ENCODE peak calls at places on chromosomes 1 and 21, in ten cellular contexts. One of them, this sample, is unnamed.

GRCh38 chr1:1282998-1283397 is 2.8 kb downstream of the SCNN1D start:
- DNase-seq in activated T-helper 1 cell treated with anti-CD3 and anti-CD28 coated beads, Interleukin-12 subunit alpha, Interleukin-12 subunit beta, Interleukin-2, Interleukin-4 antibody, amounts not matched to agents 30 ng/mL and 10 ng/mL and 1 ng/mL, durations not matched to agents 14 hours and 24 hours and 36 hours: no peak
- DNase-seq in DMS 273 treated with DMSO at 0.1 percent for 48 hours: no peak
- DNase-seq in GM18507: no peak
- DNase-seq in effector memory CD4-positive, alpha-beta T cell: no peak
- DNase-seq in stimulated activated CD8-positive, alpha-beta memory T cell treated with anti-CD3 and anti-CD28 coated beads, Interleukin-15, amount 100 ng/mL, for 48 hours: no peak
- DNase-seq in fibroblast of lung: peak
- DNase-seq in occipital lobe: no peak
- DNase-seq in iPS-NIHi11: no peak
- DNase-seq in AML-193: no peak
- DNase-seq in this sample: no peak

GRCh38 chr1:111743679-111744101 is 4.5 kb upstream of the INKA2 start:
- DNase-seq in AML-193: no peak
- DNase-seq in occipital lobe: no peak
- DNase-seq in DMS 273 treated with DMSO at 0.1 percent for 48 hours: no peak
- DNase-seq in activated T-helper 1 cell treated with anti-CD3 and anti-CD28 coated beads, Interleukin-12 subunit alpha, Interleukin-12 subunit beta, Interleukin-2, Interleukin-4 antibody, amounts not matched to agents 30 ng/mL and 10 ng/mL and 1 ng/mL, durations not matched to agents 14 hours and 24 hours and 36 hours: no peak
- DNase-seq in fibroblast of lung: peak
- DNase-seq in stimulated activated CD8-positive, alpha-beta memory T cell treated with anti-CD3 and anti-CD28 coated beads, Interleukin-15, amount 100 ng/mL, for 48 hours: no peak
- DNase-seq in GM18507: no peak
- DNase-seq in iPS-NIHi11: no peak
- DNase-seq in effector memory CD4-positive, alpha-beta T cell: no peak
- DNase-seq in this sample: no peak

GRCh38 chr1:145871994-145872411 is 13.1 kb upstream of the PIAS3 start:
- DNase-seq in occipital lobe: peak
- DNase-seq in activated T-helper 1 cell treated with anti-CD3 and anti-CD28 coated beads, Interleukin-12 subunit alpha, Interleukin-12 subunit beta, Interleukin-2, Interleukin-4 antibody, amounts not matched to agents 30 ng/mL and 10 ng/mL and 1 ng/mL, durations not matched to agents 14 hours and 24 hours and 36 hours: peak
- DNase-seq in iPS-NIHi11: peak
- DNase-seq in GM18507: peak
- DNase-seq in fibroblast of lung: peak
- DNase-seq in DMS 273 treated with DMSO at 0.1 percent for 48 hours: no peak
- DNase-seq in effector memory CD4-positive, alpha-beta T cell: no peak
- DNase-seq in AML-193: peak
- DNase-seq in stimulated activated CD8-positive, alpha-beta memory T cell treated with anti-CD3 and anti-CD28 coated beads, Interleukin-15, amount 100 ng/mL, for 48 hours: peak
- DNase-seq in this sample: no peak

GRCh38 chr1:53313556-53313955 is 14.3 kb downstream of the LRP8 start:
- DNase-seq in AML-193: no peak
- DNase-seq in effector memory CD4-positive, alpha-beta T cell: no peak
- DNase-seq in stimulated activated CD8-positive, alpha-beta memory T cell treated with anti-CD3 and anti-CD28 coated beads, Interleukin-15, amount 100 ng/mL, for 48 hours: no peak
- DNase-seq in GM18507: no peak
- DNase-seq in occipital lobe: no peak
- DNase-seq in iPS-NIHi11: no peak
- DNase-seq in activated T-helper 1 cell treated with anti-CD3 and anti-CD28 coated beads, Interleukin-12 subunit alpha, Interleukin-12 subunit beta, Interleukin-2, Interleukin-4 antibody, amounts not matched to agents 30 ng/mL and 10 ng/mL and 1 ng/mL, durations not matched to agents 14 hours and 24 hours and 36 hours: no peak
- DNase-seq in fibroblast of lung: no peak
- DNase-seq in DMS 273 treated with DMSO at 0.1 percent for 48 hours: no peak
- DNase-seq in this sample: no peak

GRCh38 chr1:8651962-8652361 is 165.5 kb downstream of the RERE start:
- DNase-seq in occipital lobe: no peak
- DNase-seq in AML-193: no peak
- DNase-seq in fibroblast of lung: no peak
- DNase-seq in GM18507: no peak
- DNase-seq in iPS-NIHi11: no peak
- DNase-seq in DMS 273 treated with DMSO at 0.1 percent for 48 hours: no peak
- DNase-seq in activated T-helper 1 cell treated with anti-CD3 and anti-CD28 coated beads, Interleukin-12 subunit alpha, Interleukin-12 subunit beta, Interleukin-2, Interleukin-4 antibody, amounts not matched to agents 30 ng/mL and 10 ng/mL and 1 ng/mL, durations not matched to agents 14 hours and 24 hours and 36 hours: no peak
- DNase-seq in stimulated activated CD8-positive, alpha-beta memory T cell treated with anti-CD3 and anti-CD28 coated beads, Interleukin-15, amount 100 ng/mL, for 48 hours: no peak
- DNase-seq in effector memory CD4-positive, alpha-beta T cell: no peak
- DNase-seq in this sample: no peak

GRCh38 chr1:248834343-248834940 is 3.6 kb upstream of the ZNF672 start:
- DNase-seq in DMS 273 treated with DMSO at 0.1 percent for 48 hours: no peak
- DNase-seq in fibroblast of lung: no peak
- DNase-seq in activated T-helper 1 cell treated with anti-CD3 and anti-CD28 coated beads, Interleukin-12 subunit alpha, Interleukin-12 subunit beta, Interleukin-2, Interleukin-4 antibody, amounts not matched to agents 30 ng/mL and 10 ng/mL and 1 ng/mL, durations not matched to agents 14 hours and 24 hours and 36 hours: no peak
- DNase-seq in stimulated activated CD8-positive, alpha-beta memory T cell treated with anti-CD3 and anti-CD28 coated beads, Interleukin-15, amount 100 ng/mL, for 48 hours: no peak
- DNase-seq in effector memory CD4-positive, alpha-beta T cell: no peak
- DNase-seq in iPS-NIHi11: no peak
- DNase-seq in occipital lobe: no peak
- DNase-seq in AML-193: peak
- DNase-seq in GM18507: no peak
- DNase-seq in this sample: no peak

GRCh38 chr1:35642472-35642955 is 1.2 kb upstream of the PSMB2 start:
- DNase-seq in DMS 273 treated with DMSO at 0.1 percent for 48 hours: no peak
- DNase-seq in occipital lobe: no peak
- DNase-seq in stimulated activated CD8-positive, alpha-beta memory T cell treated with anti-CD3 and anti-CD28 coated beads, Interleukin-15, amount 100 ng/mL, for 48 hours: no peak
- DNase-seq in effector memory CD4-positive, alpha-beta T cell: no peak
- DNase-seq in GM18507: no peak
- DNase-seq in fibroblast of lung: no peak
- DNase-seq in activated T-helper 1 cell treated with anti-CD3 and anti-CD28 coated beads, Interleukin-12 subunit alpha, Interleukin-12 subunit beta, Interleukin-2, Interleukin-4 antibody, amounts not matched to agents 30 ng/mL and 10 ng/mL and 1 ng/mL, durations not matched to agents 14 hours and 24 hours and 36 hours: no peak
- DNase-seq in iPS-NIHi11: no peak
- DNase-seq in AML-193: peak
- DNase-seq in this sample: peak

GRCh38 chr21:26732442-26733221 is 112.6 kb downstream of the ADAMTS1 start:
- DNase-seq in stimulated activated CD8-positive, alpha-beta memory T cell treated with anti-CD3 and anti-CD28 coated beads, Interleukin-15, amount 100 ng/mL, for 48 hours: no peak
- DNase-seq in activated T-helper 1 cell treated with anti-CD3 and anti-CD28 coated beads, Interleukin-12 subunit alpha, Interleukin-12 subunit beta, Interleukin-2, Interleukin-4 antibody, amounts not matched to agents 30 ng/mL and 10 ng/mL and 1 ng/mL, durations not matched to agents 14 hours and 24 hours and 36 hours: no peak
- DNase-seq in DMS 273 treated with DMSO at 0.1 percent for 48 hours: no peak
- DNase-seq in iPS-NIHi11: peak
- DNase-seq in GM18507: no peak
- DNase-seq in effector memory CD4-positive, alpha-beta T cell: no peak
- DNase-seq in AML-193: no peak
- DNase-seq in fibroblast of lung: peak
- DNase-seq in occipital lobe: peak
- DNase-seq in this sample: peak

GRCh38 chr1:13766906-13767564 is 67.0 kb downstream of the PRDM2 start:
- DNase-seq in stimulated activated CD8-positive, alpha-beta memory T cell treated with anti-CD3 and anti-CD28 coated beads, Interleukin-15, amount 100 ng/mL, for 48 hours: no peak
- DNase-seq in fibroblast of lung: peak
- DNase-seq in effector memory CD4-positive, alpha-beta T cell: no peak
- DNase-seq in activated T-helper 1 cell treated with anti-CD3 and anti-CD28 coated beads, Interleukin-12 subunit alpha, Interleukin-12 subunit beta, Interleukin-2, Interleukin-4 antibody, amounts not matched to agents 30 ng/mL and 10 ng/mL and 1 ng/mL, durations not matched to agents 14 hours and 24 hours and 36 hours: no peak
- DNase-seq in DMS 273 treated with DMSO at 0.1 percent for 48 hours: no peak
- DNase-seq in GM18507: no peak
- DNase-seq in AML-193: no peak
- DNase-seq in iPS-NIHi11: no peak
- DNase-seq in occipital lobe: no peak
- DNase-seq in this sample: peak

GRCh38 chr1:20893931-20894330 is 106.8 kb upstream of the HP1BP3 start:
- DNase-seq in DMS 273 treated with DMSO at 0.1 percent for 48 hours: no peak
- DNase-seq in GM18507: no peak
- DNase-seq in stimulated activated CD8-positive, alpha-beta memory T cell treated with anti-CD3 and anti-CD28 coated beads, Interleukin-15, amount 100 ng/mL, for 48 hours: no peak
- DNase-seq in effector memory CD4-positive, alpha-beta T cell: no peak
- DNase-seq in fibroblast of lung: no peak
- DNase-seq in iPS-NIHi11: no peak
- DNase-seq in AML-193: no peak
- DNase-seq in occipital lobe: no peak
- DNase-seq in activated T-helper 1 cell treated with anti-CD3 and anti-CD28 coated beads, Interleukin-12 subunit alpha, Interleukin-12 subunit beta, Interleukin-2, Interleukin-4 antibody, amounts not matched to agents 30 ng/mL and 10 ng/mL and 1 ng/mL, durations not matched to agents 14 hours and 24 hours and 36 hours: no peak
- DNase-seq in this sample: no peak

GRCh38 chr1:22652881-22653316 is at the start of gene C1QB:
- DNase-seq in DMS 273 treated with DMSO at 0.1 percent for 48 hours: no peak
- DNase-seq in occipital lobe: no peak
- DNase-seq in GM18507: no peak
- DNase-seq in fibroblast of lung: no peak
- DNase-seq in effector memory CD4-positive, alpha-beta T cell: no peak
- DNase-seq in stimulated activated CD8-positive, alpha-beta memory T cell treated with anti-CD3 and anti-CD28 coated beads, Interleukin-15, amount 100 ng/mL, for 48 hours: no peak
- DNase-seq in iPS-NIHi11: no peak
- DNase-seq in AML-193: no peak
- DNase-seq in activated T-helper 1 cell treated with anti-CD3 and anti-CD28 coated beads, Interleukin-12 subunit alpha, Interleukin-12 subunit beta, Interleukin-2, Interleukin-4 antibody, amounts not matched to agents 30 ng/mL and 10 ng/mL and 1 ng/mL, durations not matched to agents 14 hours and 24 hours and 36 hours: no peak
- DNase-seq in this sample: no peak

GRCh38 chr1:61158592-61158991 is 76.2 kb downstream of the NFIA start:
- DNase-seq in effector memory CD4-positive, alpha-beta T cell: no peak
- DNase-seq in AML-193: no peak
- DNase-seq in GM18507: no peak
- DNase-seq in DMS 273 treated with DMSO at 0.1 percent for 48 hours: no peak
- DNase-seq in fibroblast of lung: no peak
- DNase-seq in iPS-NIHi11: no peak
- DNase-seq in stimulated activated CD8-positive, alpha-beta memory T cell treated with anti-CD3 and anti-CD28 coated beads, Interleukin-15, amount 100 ng/mL, for 48 hours: no peak
- DNase-seq in occipital lobe: no peak
- DNase-seq in activated T-helper 1 cell treated with anti-CD3 and anti-CD28 coated beads, Interleukin-12 subunit alpha, Interleukin-12 subunit beta, Interleukin-2, Interleukin-4 antibody, amounts not matched to agents 30 ng/mL and 10 ng/mL and 1 ng/mL, durations not matched to agents 14 hours and 24 hours and 36 hours: no peak
- DNase-seq in this sample: no peak

GRCh38 chr1:39648496-39648895 is 9.1 kb upstream of the HEYL start:
- DNase-seq in iPS-NIHi11: no peak
- DNase-seq in GM18507: no peak
- DNase-seq in fibroblast of lung: no peak
- DNase-seq in effector memory CD4-positive, alpha-beta T cell: no peak
- DNase-seq in DMS 273 treated with DMSO at 0.1 percent for 48 hours: no peak
- DNase-seq in stimulated activated CD8-positive, alpha-beta memory T cell treated with anti-CD3 and anti-CD28 coated beads, Interleukin-15, amount 100 ng/mL, for 48 hours: no peak
- DNase-seq in AML-193: no peak
- DNase-seq in occipital lobe: no peak
- DNase-seq in activated T-helper 1 cell treated with anti-CD3 and anti-CD28 coated beads, Interleukin-12 subunit alpha, Interleukin-12 subunit beta, Interleukin-2, Interleukin-4 antibody, amounts not matched to agents 30 ng/mL and 10 ng/mL and 1 ng/mL, durations not matched to agents 14 hours and 24 hours and 36 hours: no peak
- DNase-seq in this sample: no peak

GRCh38 chr1:242535986-242536385 is 11.5 kb upstream of the PLD5 start:
- DNase-seq in fibroblast of lung: no peak
- DNase-seq in GM18507: no peak
- DNase-seq in iPS-NIHi11: no peak
- DNase-seq in effector memory CD4-positive, alpha-beta T cell: no peak
- DNase-seq in AML-193: no peak
- DNase-seq in stimulated activated CD8-positive, alpha-beta memory T cell treated with anti-CD3 and anti-CD28 coated beads, Interleukin-15, amount 100 ng/mL, for 48 hours: no peak
- DNase-seq in occipital lobe: no peak
- DNase-seq in activated T-helper 1 cell treated with anti-CD3 and anti-CD28 coated beads, Interleukin-12 subunit alpha, Interleukin-12 subunit beta, Interleukin-2, Interleukin-4 antibody, amounts not matched to agents 30 ng/mL and 10 ng/mL and 1 ng/mL, durations not matched to agents 14 hours and 24 hours and 36 hours: no peak
- DNase-seq in DMS 273 treated with DMSO at 0.1 percent for 48 hours: no peak
- DNase-seq in this sample: no peak

GRCh38 chr1:25174730-25175612 is 57.3 kb downstream of the SYF2 start:
- DNase-seq in effector memory CD4-positive, alpha-beta T cell: no peak
- DNase-seq in activated T-helper 1 cell treated with anti-CD3 and anti-CD28 coated beads, Interleukin-12 subunit alpha, Interleukin-12 subunit beta, Interleukin-2, Interleukin-4 antibody, amounts not matched to agents 30 ng/mL and 10 ng/mL and 1 ng/mL, durations not matched to agents 14 hours and 24 hours and 36 hours: no peak
- DNase-seq in DMS 273 treated with DMSO at 0.1 percent for 48 hours: no peak
- DNase-seq in stimulated activated CD8-positive, alpha-beta memory T cell treated with anti-CD3 and anti-CD28 coated beads, Interleukin-15, amount 100 ng/mL, for 48 hours: no peak
- DNase-seq in iPS-NIHi11: no peak
- DNase-seq in occipital lobe: no peak
- DNase-seq in fibroblast of lung: no peak
- DNase-seq in AML-193: no peak
- DNase-seq in GM18507: no peak
- DNase-seq in this sample: no peak

GRCh38 chr1:187839873-187840272 is 1011.1 kb downstream of the PLA2G4A start:
- DNase-seq in stimulated activated CD8-positive, alpha-beta memory T cell treated with anti-CD3 and anti-CD28 coated beads, Interleukin-15, amount 100 ng/mL, for 48 hours: no peak
- DNase-seq in fibroblast of lung: no peak
- DNase-seq in iPS-NIHi11: no peak
- DNase-seq in DMS 273 treated with DMSO at 0.1 percent for 48 hours: no peak
- DNase-seq in occipital lobe: no peak
- DNase-seq in effector memory CD4-positive, alpha-beta T cell: no peak
- DNase-seq in AML-193: no peak
- DNase-seq in GM18507: no peak
- DNase-seq in activated T-helper 1 cell treated with anti-CD3 and anti-CD28 coated beads, Interleukin-12 subunit alpha, Interleukin-12 subunit beta, Interleukin-2, Interleukin-4 antibody, amounts not matched to agents 30 ng/mL and 10 ng/mL and 1 ng/mL, durations not matched to agents 14 hours and 24 hours and 36 hours: no peak
- DNase-seq in this sample: no peak

GRCh38 chr1:63073530-63074306 is 248.6 kb upstream of the FOXD3 start:
- DNase-seq in effector memory CD4-positive, alpha-beta T cell: no peak
- DNase-seq in GM18507: no peak
- DNase-seq in activated T-helper 1 cell treated with anti-CD3 and anti-CD28 coated beads, Interleukin-12 subunit alpha, Interleukin-12 subunit beta, Interleukin-2, Interleukin-4 antibody, amounts not matched to agents 30 ng/mL and 10 ng/mL and 1 ng/mL, durations not matched to agents 14 hours and 24 hours and 36 hours: no peak
- DNase-seq in AML-193: no peak
- DNase-seq in DMS 273 treated with DMSO at 0.1 percent for 48 hours: no peak
- DNase-seq in occipital lobe: no peak
- DNase-seq in iPS-NIHi11: peak
- DNase-seq in stimulated activated CD8-positive, alpha-beta memory T cell treated with anti-CD3 and anti-CD28 coated beads, Interleukin-15, amount 100 ng/mL, for 48 hours: no peak
- DNase-seq in fibroblast of lung: no peak
- DNase-seq in this sample: no peak

GRCh38 chr1:57707631-57708030 is 283.8 kb upstream of the DAB1 start:
- DNase-seq in iPS-NIHi11: no peak
- DNase-seq in activated T-helper 1 cell treated with anti-CD3 and anti-CD28 coated beads, Interleukin-12 subunit alpha, Interleukin-12 subunit beta, Interleukin-2, Interleukin-4 antibody, amounts not matched to agents 30 ng/mL and 10 ng/mL and 1 ng/mL, durations not matched to agents 14 hours and 24 hours and 36 hours: no peak
- DNase-seq in GM18507: no peak
- DNase-seq in effector memory CD4-positive, alpha-beta T cell: no peak
- DNase-seq in stimulated activated CD8-positive, alpha-beta memory T cell treated with anti-CD3 and anti-CD28 coated beads, Interleukin-15, amount 100 ng/mL, for 48 hours: no peak
- DNase-seq in DMS 273 treated with DMSO at 0.1 percent for 48 hours: no peak
- DNase-seq in occipital lobe: no peak
- DNase-seq in AML-193: no peak
- DNase-seq in fibroblast of lung: no peak
- DNase-seq in this sample: no peak

GRCh38 chr21:36784942-36785341 is 86.0 kb downstream of the SIM2 start:
- DNase-seq in DMS 273 treated with DMSO at 0.1 percent for 48 hours: no peak
- DNase-seq in activated T-helper 1 cell treated with anti-CD3 and anti-CD28 coated beads, Interleukin-12 subunit alpha, Interleukin-12 subunit beta, Interleukin-2, Interleukin-4 antibody, amounts not matched to agents 30 ng/mL and 10 ng/mL and 1 ng/mL, durations not matched to agents 14 hours and 24 hours and 36 hours: no peak
- DNase-seq in GM18507: no peak
- DNase-seq in fibroblast of lung: no peak
- DNase-seq in AML-193: no peak
- DNase-seq in iPS-NIHi11: no peak
- DNase-seq in effector memory CD4-positive, alpha-beta T cell: no peak
- DNase-seq in occipital lobe: no peak
- DNase-seq in stimulated activated CD8-positive, alpha-beta memory T cell treated with anti-CD3 and anti-CD28 coated beads, Interleukin-15, amount 100 ng/mL, for 48 hours: no peak
- DNase-seq in this sample: no peak

GRCh38 chr1:2981981-2982614 is 39.2 kb upstream of the ACTRT2 start:
- DNase-seq in stimulated activated CD8-positive, alpha-beta memory T cell treated with anti-CD3 and anti-CD28 coated beads, Interleukin-15, amount 100 ng/mL, for 48 hours: no peak
- DNase-seq in effector memory CD4-positive, alpha-beta T cell: no peak
- DNase-seq in GM18507: no peak
- DNase-seq in AML-193: no peak
- DNase-seq in activated T-helper 1 cell treated with anti-CD3 and anti-CD28 coated beads, Interleukin-12 subunit alpha, Interleukin-12 subunit beta, Interleukin-2, Interleukin-4 antibody, amounts not matched to agents 30 ng/mL and 10 ng/mL and 1 ng/mL, durations not matched to agents 14 hours and 24 hours and 36 hours: no peak
- DNase-seq in fibroblast of lung: no peak
- DNase-seq in DMS 273 treated with DMSO at 0.1 percent for 48 hours: no peak
- DNase-seq in occipital lobe: no peak
- DNase-seq in iPS-NIHi11: no peak
- DNase-seq in this sample: no peak